ENCODE peak calls at places on chromosomes 4 and X, in ten cellular contexts. W, N, B, M, E, R, I, U, D and V are unnamed samples.

GRCh38 chr4:111943796-111944203 is 201.5 kb upstream of the FAM241A start:
- DNase-seq in M (peak; percentile 64), B (no peak), D (no peak), W (no peak), N (peak; percentile 42), R (peak; percentile 49), U (no peak), I (peak; percentile 46), E (no peak), V (peak; percentile 52)

GRCh38 chr4:74397748-74398426 is 32.9 kb downstream of the EREG start:
- DNase-seq in B (no peak), N (peak; percentile 15), I (no peak), R (no peak), D (no peak), U (no peak), W (no peak), M (no peak), E (no peak), V (no peak)

GRCh38 chr4:20832821-20833220 is 132.6 kb downstream of the PACRGL start:
- DNase-seq in N (peak; percentile 79), I (no peak), M (no peak), R (peak; percentile 75), B (no peak), U (no peak), D (no peak), E (no peak), W (no peak), V (peak; percentile 54)

GRCh38 chr4:17324431-17324830 is 187.5 kb downstream of the QDPR start:
- DNase-seq in W (peak; percentile 58), B (no peak), R (peak; percentile 72), E (peak; percentile 13), N (peak; percentile 64), U (no peak), I (no peak), M (no peak), D (peak; percentile 30), V (peak; percentile 82)

GRCh38 chr4:73434311-73434710 is 1.7 kb upstream of the AFP start:
- DNase-seq in I (no peak), W (no peak), M (no peak), U (no peak), D (no peak), E (no peak), R (peak; percentile 12), N (peak; percentile 16), B (no peak), V (peak; percentile 22)

GRCh38 chr4:155961575-155961974 is 7.9 kb upstream of the CTSO start:
- DNase-seq in I (no peak), R (no peak), W (no peak), B (no peak), N (no peak), M (no peak), E (no peak), U (no peak), D (no peak), V (no peak)

GRCh38 chrX:119989905-119990408 is 46.4 kb upstream of the NKAP start:
- DNase-seq in M (no peak), W (no peak), B (no peak), U (no peak), D (no peak), R (no peak), N (no peak), E (no peak), I (no peak), V (no peak)

GRCh38 chr4:3571921-3572320 is 39.7 kb upstream of the LRPAP1 start:
- DNase-seq in U (no peak), M (no peak), E (no peak), W (no peak), B (no peak), N (no peak), I (no peak), R (no peak), D (no peak), V (no peak)

GRCh38 chr4:48017108-48017527 is 546 bp downstream of the NIPAL1 start:
- DNase-seq in R (peak; percentile 82), B (no peak), N (peak; percentile 76), D (peak; percentile 40), W (peak; percentile 27), E (no peak), M (peak; percentile 72), I (peak; percentile 52), U (no peak), V (peak; percentile 61)